ENCODE peak calls at places on chromosomes 4 and X, in six cellular contexts. H is HCT116, M is fibroblast of the aortic adventitia, W is GM23248, E is kidney, B is psoas muscle. K is an unnamed sample.
A peak's percentile ranks its signal among the peaks of the same experiment; 100 is the strongest.

GRCh38 chr4:18669390-18669789 is 647.8 kb upstream of the LCORL start:
- DNase-seq in H (no peak), M (no peak), W (no peak), E (no peak), B (no peak), K (no peak)

GRCh38 chr4:7886250-7886973 is 53.2 kb downstream of the AFAP1 start:
- DNase-seq in H (no peak), M (no peak), W (peak; percentile 39), E (no peak), B (no peak), K (peak; percentile 64)

GRCh38 chr4:73620115-73620792 is at the start of gene RASSF6:
- DNase-seq in H (peak; percentile 55), M (no peak), W (no peak), E (peak; percentile 93), B (no peak), K (no peak)

GRCh38 chr4:52588771-52589591 is 70.1 kb downstream of the USP46 start:
- DNase-seq in H (no peak), M (peak; percentile 45), W (peak; percentile 87), E (no peak), B (no peak), K (no peak)

GRCh38 chrX:141619336-141619735 is 29.8 kb downstream of the SPANXA2 start:
- DNase-seq in H (no peak), M (peak; percentile 32), W (peak; percentile 1), E (no peak), B (no peak), K (no peak)

GRCh38 chrX:150899191-150899757 is 806 bp upstream of the CD99L2 start:
- DNase-seq in H (no peak), M (peak; percentile 11), W (peak; percentile 63), E (peak; percentile 79), B (peak; percentile 57), K (peak; percentile 44)

GRCh38 chr4:83734576-83734975 is 198.7 kb downstream of the GPAT3 start:
- DNase-seq in H (no peak), M (no peak), W (no peak), E (no peak), B (no peak), K (no peak)

GRCh38 chrX:71282514-71283408 is 674 bp upstream of the NONO start:
- DNase-seq in H (peak; percentile 4), M (no peak), W (peak; percentile 73), E (no peak), B (no peak), K (no peak)

GRCh38 chr4:47289805-47290204 is 173.7 kb downstream of the COMMD8 start:
- DNase-seq in H (no peak), M (no peak), W (no peak), E (no peak), B (no peak), K (no peak)

GRCh38 chrX:120824021-120824420 is 51.6 kb downstream of the CT47B1 start:
- DNase-seq in H (no peak), M (no peak), W (peak; percentile 7), E (no peak), B (no peak), K (no peak)

GRCh38 chr4:68407868-68408190 is 39.4 kb upstream of the TMPRSS11E start:
- DNase-seq in H (no peak), M (no peak), W (no peak), E (no peak), B (no peak), K (no peak)

GRCh38 chr4:127634181-127634580 is 1.4 kb downstream of the INTU start:
- DNase-seq in H (no peak), M (peak; percentile 55), W (peak; percentile 79), E (no peak), B (no peak), K (no peak)

GRCh38 chr4:26229974-26230373 is 90.8 kb upstream of the RBPJ start:
- DNase-seq in H (no peak), M (no peak), W (no peak), E (no peak), B (no peak), K (no peak)

GRCh38 chr4:11518754-11519153 is 90.1 kb upstream of the HS3ST1 start:
- DNase-seq in H (no peak), M (no peak), W (no peak), E (no peak), B (no peak), K (no peak)

GRCh38 chr4:107718351-107718965 is 1.6 kb downstream of the PAPSS1 start:
- DNase-seq in H (no peak), M (no peak), W (no peak), E (no peak), B (no peak), K (no peak)

GRCh38 chrX:9341305-9342201 is 123.3 kb upstream of the TBL1X start:
- DNase-seq in H (no peak), M (peak; percentile 57), W (peak; percentile 62), E (peak; percentile 88), B (peak; percentile 82), K (peak; percentile 22)

GRCh38 chr4:101155368-101155767 is 192.0 kb downstream of the PPP3CA start:
- DNase-seq in H (peak; percentile 97), M (peak; percentile 76), W (peak; percentile 80), E (no peak), B (no peak), K (no peak)

GRCh38 chrX:130260316-130260715 is 8.4 kb downstream of the ZNF280C start:
- DNase-seq in H (peak; percentile 4), M (no peak), W (peak; percentile 2), E (no peak), B (no peak), K (no peak)

GRCh38 chr4:122577808-122578781 is 42.8 kb downstream of the IL21 start:
- DNase-seq in H (peak; percentile 48), M (peak; percentile 53), W (peak; percentile 67), E (no peak), B (no peak), K (peak; percentile 57)

GRCh38 chr4:18366762-18367358 is 345.3 kb upstream of the LCORL start:
- DNase-seq in H (no peak), M (peak; percentile 19), W (peak; percentile 56), E (no peak), B (no peak), K (peak; percentile 23)

GRCh38 chrX:72046447-72046846 is 85.3 kb downstream of the RTL5 start:
- DNase-seq in H (no peak), M (no peak), W (no peak), E (no peak), B (no peak), K (peak; percentile 51)

GRCh38 chrX:38903093-38903492 is 101.8 kb downstream of the MID1IP1 start:
- DNase-seq in H (no peak), M (no peak), W (no peak), E (no peak), B (no peak), K (no peak)

GRCh38 chr4:113502476-113502875 is 259.1 kb downstream of the CAMK2D start:
- DNase-seq in H (no peak), M (peak; percentile 12), W (peak; percentile 58), E (no peak), B (no peak), K (no peak)

GRCh38 chrX:37701588-37701987 is 16.0 kb downstream of the XK start:
- DNase-seq in H (no peak), M (no peak), W (no peak), E (no peak), B (peak; percentile 72), K (peak; percentile 13)

GRCh38 chrX:150694738-150695410 is 1.7 kb downstream of the MTMR1 start:
- DNase-seq in H (no peak), M (no peak), W (no peak), E (no peak), B (no peak), K (no peak)

GRCh38 chr4:140308366-140309123 is 64.9 kb upstream of the SCOC start:
- DNase-seq in H (no peak), M (peak; percentile 98), W (peak; percentile 100), E (no peak), B (peak; percentile 91), K (no peak)

GRCh38 chr4:76251448-76252270 is at the start of gene FAM47E:
- DNase-seq in H (no peak), M (no peak), W (peak; percentile 77), E (peak; percentile 94), B (peak; percentile 93), K (peak; percentile 80)

GRCh38 chrX:54076903-54077302 is 32.6 kb upstream of the PHF8 start:
- DNase-seq in H (no peak), M (peak; percentile 45), W (peak; percentile 62), E (no peak), B (no peak), K (no peak)

GRCh38 chrX:38968817-38969216 is 167.6 kb downstream of the MID1IP1 start:
- DNase-seq in H (no peak), M (no peak), W (peak; percentile 3), E (no peak), B (no peak), K (no peak)

GRCh38 chr4:138835833-138836521 is 179.6 kb upstream of the NOCT start:
- DNase-seq in H (no peak), M (peak; percentile 49), W (peak; percentile 42), E (peak; percentile 66), B (no peak), K (peak; percentile 56)

GRCh38 chr4:8644461-8644891 is 51.9 kb downstream of the CPZ start:
- DNase-seq in H (no peak), M (no peak), W (no peak), E (no peak), B (no peak), K (no peak)

GRCh38 chr4:85496933-85497332 is 22.0 kb downstream of the ARHGAP24 start:
- DNase-seq in H (no peak), M (peak; percentile 85), W (peak; percentile 91), E (no peak), B (no peak), K (no peak)

GRCh38 chr4:85496146-85496849 is 21.3 kb downstream of the ARHGAP24 start:
- DNase-seq in H (no peak), M (peak; percentile 56), W (peak; percentile 59), E (no peak), B (no peak), K (no peak)

GRCh38 chr4:85498068-85498733 is 23.3 kb downstream of the ARHGAP24 start:
- DNase-seq in H (no peak), M (peak; percentile 66), W (peak; percentile 86), E (no peak), B (peak; percentile 62), K (no peak)

GRCh38 chr4:85499573-85499972 is 24.6 kb downstream of the ARHGAP24 start:
- DNase-seq in H (no peak), M (no peak), W (no peak), E (no peak), B (no peak), K (no peak)

GRCh38 chr4:85495621-85496020 is 20.7 kb downstream of the ARHGAP24 start:
- DNase-seq in H (no peak), M (no peak), W (peak; percentile 33), E (no peak), B (no peak), K (no peak)
- H3K4me3 ChIP-seq in H (no peak overlapping the region), M (no peak overlapping the region), W (peak overlapping the region; percentile 54), E (no peak overlapping the region), B (no peak overlapping the region), K (no peak overlapping the region)

GRCh38 chrX:41705042-41705441 is 16.3 kb downstream of the GPR34 start:
- DNase-seq in H (no peak), M (no peak), W (no peak), E (no peak), B (no peak), K (no peak)
- H3K4me3 ChIP-seq in H (no peak overlapping the region), M (no peak overlapping the region), W (no peak overlapping the region), E (no peak overlapping the region), B (no peak overlapping the region), K (no peak overlapping the region)

GRCh38 chrX:1502241-1502640 is 34.7 kb downstream of the P2RY8 start:
- DNase-seq in H (no peak), M (no peak), W (no peak), E (no peak), B (no peak), K (no peak)
- H3K4me3 ChIP-seq in H (no peak overlapping the region), M (no peak overlapping the region), W (no peak overlapping the region), E (no peak overlapping the region), B (no peak overlapping the region), K (no peak overlapping the region)

GRCh38 chr4:86453044-86453501 is 93.2 kb upstream of the MAPK10 start:
- DNase-seq in H (no peak), M (peak; percentile 73), W (no peak), E (peak; percentile 54), B (no peak), K (no peak)
- H3K4me3 ChIP-seq in H (no peak overlapping the region), M (peak overlapping the region; percentile 71), W (no peak overlapping the region), E (peak overlapping the region; percentile 76), B (peak overlapping the region; percentile 1), K (no peak overlapping the region)

K was measured in BE2C.